ENCODE peak calls at places on chromosome 5, in seven cellular contexts. One of them, this sample, is unnamed.

GRCh38 chr5:58924306-58924705 is 341.4 kb downstream of the RAB3C start:
- DNase-seq in A549: no peak
- DNase-seq in astrocyte of the cerebellum: no peak
- DNase-seq in AG04450: no peak
- DNase-seq in left ventricle myocardium inferior: no peak
- DNase-seq in ovary: no peak
- DNase-seq in WERI-Rb-1: no peak
- DNase-seq in this sample: no peak

GRCh38 chr5:38541174-38541724 is 15.2 kb downstream of the LIFR start:
- DNase-seq in AG04450: no peak
- DNase-seq in left ventricle myocardium inferior: no peak
- DNase-seq in ovary: no peak
- DNase-seq in A549: no peak
- DNase-seq in astrocyte of the cerebellum: no peak
- DNase-seq in WERI-Rb-1: no peak
- DNase-seq in this sample: no peak

GRCh38 chr5:127061956-127062355 is 11.3 kb downstream of the C5orf63 start:
- DNase-seq in A549: no peak
- DNase-seq in left ventricle myocardium inferior: no peak
- DNase-seq in ovary: no peak
- DNase-seq in astrocyte of the cerebellum: no peak
- DNase-seq in WERI-Rb-1: no peak
- DNase-seq in AG04450: no peak
- DNase-seq in this sample: no peak

GRCh38 chr5:142179776-142180387 is 71.3 kb downstream of the NDFIP1 start:
- DNase-seq in WERI-Rb-1: no peak
- DNase-seq in AG04450: no peak
- DNase-seq in A549: no peak
- DNase-seq in left ventricle myocardium inferior: no peak
- DNase-seq in ovary: no peak
- DNase-seq in astrocyte of the cerebellum: no peak
- DNase-seq in this sample: no peak

GRCh38 chr5:125227333-125228075 is 481.1 kb upstream of the ZNF608 start:
- DNase-seq in ovary: no peak
- DNase-seq in left ventricle myocardium inferior: no peak
- DNase-seq in WERI-Rb-1: peak; percentile 49
- DNase-seq in A549: peak; percentile 1
- DNase-seq in AG04450: no peak
- DNase-seq in astrocyte of the cerebellum: no peak
- DNase-seq in this sample: no peak

GRCh38 chr5:74357827-74358226 is 282.7 kb downstream of the ENC1 start:
- DNase-seq in A549: no peak
- DNase-seq in ovary: no peak
- DNase-seq in left ventricle myocardium inferior: no peak
- DNase-seq in WERI-Rb-1: peak; percentile 79
- DNase-seq in astrocyte of the cerebellum: no peak
- DNase-seq in AG04450: no peak
- DNase-seq in this sample: peak; percentile 43

GRCh38 chr5:71932131-71932635 is 175.1 kb upstream of the MAP1B start:
- DNase-seq in AG04450: no peak
- DNase-seq in left ventricle myocardium inferior: no peak
- DNase-seq in astrocyte of the cerebellum: no peak
- DNase-seq in ovary: no peak
- DNase-seq in A549: peak; percentile 55
- DNase-seq in WERI-Rb-1: no peak
- DNase-seq in this sample: no peak

GRCh38 chr5:937151-937924 is 44.7 kb downstream of the TRIP13 start:
- DNase-seq in AG04450: no peak
- DNase-seq in WERI-Rb-1: no peak
- DNase-seq in A549: no peak
- DNase-seq in ovary: no peak
- DNase-seq in astrocyte of the cerebellum: no peak
- DNase-seq in left ventricle myocardium inferior: no peak
- DNase-seq in this sample: no peak

GRCh38 chr5:1005904-1006655 is 2.5 kb upstream of the NKD2 start:
- DNase-seq in AG04450: no peak
- DNase-seq in astrocyte of the cerebellum: no peak
- DNase-seq in WERI-Rb-1: peak; percentile 8
- DNase-seq in ovary: peak; percentile 7
- DNase-seq in A549: no peak
- DNase-seq in left ventricle myocardium inferior: peak; percentile 12
- DNase-seq in this sample: no peak

GRCh38 chr5:15598294-15598902 is 98.4 kb downstream of the FBXL7 start:
- DNase-seq in ovary: no peak
- DNase-seq in left ventricle myocardium inferior: no peak
- DNase-seq in AG04450: no peak
- DNase-seq in WERI-Rb-1: peak; percentile 45
- DNase-seq in A549: no peak
- DNase-seq in astrocyte of the cerebellum: no peak
- DNase-seq in this sample: no peak

GRCh38 chr5:43042176-43042625 is 2.1 kb upstream of the ANXA2R start:
- DNase-seq in AG04450: no peak
- DNase-seq in left ventricle myocardium inferior: peak; percentile 73
- DNase-seq in ovary: peak; percentile 60
- DNase-seq in WERI-Rb-1: peak; percentile 45
- DNase-seq in astrocyte of the cerebellum: no peak
- DNase-seq in A549: peak; percentile 35
- DNase-seq in this sample: no peak

GRCh38 chr5:115375922-115376321 is 79.5 kb upstream of the CCDC112 start:
- DNase-seq in AG04450: no peak
- DNase-seq in left ventricle myocardium inferior: no peak
- DNase-seq in A549: no peak
- DNase-seq in astrocyte of the cerebellum: no peak
- DNase-seq in WERI-Rb-1: no peak
- DNase-seq in ovary: no peak
- DNase-seq in this sample: no peak

GRCh38 chr5:76720988-76721569 is 5.2 kb downstream of the F2R start:
- DNase-seq in A549: no peak
- DNase-seq in WERI-Rb-1: no peak
- DNase-seq in left ventricle myocardium inferior: no peak
- DNase-seq in ovary: no peak
- DNase-seq in astrocyte of the cerebellum: no peak
- DNase-seq in AG04450: no peak
- DNase-seq in this sample: no peak

GRCh38 chr5:60196382-60197113 is 303.0 kb upstream of the PDE4D start:
- DNase-seq in WERI-Rb-1: no peak
- DNase-seq in A549: peak; percentile 69
- DNase-seq in AG04450: peak; percentile 16
- DNase-seq in ovary: no peak
- DNase-seq in left ventricle myocardium inferior: no peak
- DNase-seq in astrocyte of the cerebellum: peak; percentile 88
- DNase-seq in this sample: peak; percentile 94

GRCh38 chr5:141960018-141960417 is 2.0 kb upstream of the PCDH12 start:
- DNase-seq in left ventricle myocardium inferior: no peak
- DNase-seq in AG04450: no peak
- DNase-seq in WERI-Rb-1: peak; percentile 59
- DNase-seq in A549: no peak
- DNase-seq in ovary: no peak
- DNase-seq in astrocyte of the cerebellum: no peak
- DNase-seq in this sample: no peak

GRCh38 chr5:135399838-135400542 is 959 bp upstream of the MACROH2A1 start:
- DNase-seq in astrocyte of the cerebellum: no peak
- DNase-seq in WERI-Rb-1: no peak
- DNase-seq in A549: no peak
- DNase-seq in left ventricle myocardium inferior: no peak
- DNase-seq in ovary: no peak
- DNase-seq in AG04450: no peak
- DNase-seq in this sample: no peak

GRCh38 chr5:73792687-73793320 is 166.8 kb downstream of the ARHGEF28 start:
- DNase-seq in WERI-Rb-1: peak; percentile 70
- DNase-seq in ovary: peak; percentile 65
- DNase-seq in A549: peak; percentile 43
- DNase-seq in astrocyte of the cerebellum: peak; percentile 71
- DNase-seq in left ventricle myocardium inferior: peak; percentile 61
- DNase-seq in AG04450: no peak
- DNase-seq in this sample: peak; percentile 71

GRCh38 chr5:54743997-54744788 is 226.6 kb downstream of the SNX18 start:
- DNase-seq in A549: no peak
- DNase-seq in left ventricle myocardium inferior: no peak
- DNase-seq in astrocyte of the cerebellum: peak; percentile 96
- DNase-seq in ovary: peak; percentile 33
- DNase-seq in WERI-Rb-1: no peak
- DNase-seq in AG04450: peak; percentile 96
- DNase-seq in this sample: peak; percentile 97

GRCh38 chr5:54743581-54743980 is 226.0 kb downstream of the SNX18 start:
- DNase-seq in A549: no peak
- DNase-seq in WERI-Rb-1: no peak
- DNase-seq in AG04450: no peak
- DNase-seq in left ventricle myocardium inferior: no peak
- DNase-seq in ovary: no peak
- DNase-seq in astrocyte of the cerebellum: no peak
- DNase-seq in this sample: no peak

GRCh38 chr5:54741711-54742110 is 224.2 kb downstream of the SNX18 start:
- DNase-seq in ovary: no peak
- DNase-seq in left ventricle myocardium inferior: no peak
- DNase-seq in WERI-Rb-1: no peak
- DNase-seq in AG04450: no peak
- DNase-seq in astrocyte of the cerebellum: no peak
- DNase-seq in A549: no peak
- DNase-seq in this sample: no peak

GRCh38 chr5:54740141-54740540 is 222.6 kb downstream of the SNX18 start:
- DNase-seq in left ventricle myocardium inferior: no peak
- DNase-seq in astrocyte of the cerebellum: no peak
- DNase-seq in ovary: no peak
- DNase-seq in WERI-Rb-1: no peak
- DNase-seq in AG04450: no peak
- DNase-seq in A549: no peak
- DNase-seq in this sample: no peak

GRCh38 chr5:54742417-54742889 is 224.9 kb downstream of the SNX18 start:
- DNase-seq in left ventricle myocardium inferior: no peak
- DNase-seq in WERI-Rb-1: no peak
- DNase-seq in astrocyte of the cerebellum: no peak
- DNase-seq in ovary: no peak
- DNase-seq in AG04450: no peak
- DNase-seq in A549: peak; percentile 19
- DNase-seq in this sample: no peak
- TF ChIP-seq CTCF in left ventricle myocardium inferior: peak; percentile 38
- TF ChIP-seq CTCF in WERI-Rb-1: no peak
- TF ChIP-seq CTCF in astrocyte of the cerebellum: peak; percentile 34
- TF ChIP-seq CTCF in ovary: no peak
- TF ChIP-seq CTCF in AG04450: peak; percentile 34
- TF ChIP-seq CTCF in A549: no peak
- TF ChIP-seq CTCF in this sample: no peak

DNA sequence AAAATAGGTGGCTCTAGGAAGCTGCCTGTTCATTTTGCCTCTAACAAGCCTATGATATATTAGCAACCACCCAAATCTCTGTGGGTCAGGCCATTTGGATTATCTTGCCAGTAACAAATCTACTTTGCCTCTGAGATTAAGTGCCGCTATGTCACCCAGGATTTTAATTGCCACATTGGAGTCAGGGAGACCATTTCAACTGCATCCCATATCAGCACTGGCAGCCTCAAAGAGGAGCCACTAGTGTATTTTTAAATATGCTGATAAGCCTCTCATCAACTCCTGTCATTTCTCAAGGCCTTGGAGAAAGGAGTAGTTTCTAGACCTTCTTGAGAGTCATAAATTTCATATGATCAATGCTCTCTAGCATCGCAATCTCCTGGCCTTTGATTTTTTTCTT is 12.1 kb upstream of the ADAMTS19 start:
- DNase-seq in AG04450: no peak
- DNase-seq in astrocyte of the cerebellum: no peak
- DNase-seq in ovary: no peak
- DNase-seq in A549: no peak
- DNase-seq in WERI-Rb-1: no peak
- DNase-seq in left ventricle myocardium inferior: no peak
- DNase-seq in this sample: no peak
- H3K4me3 ChIP-seq in AG04450: no peak overlapping the region
- H3K4me3 ChIP-seq in astrocyte of the cerebellum: no peak overlapping the region
- H3K4me3 ChIP-seq in ovary: no peak overlapping the region
- H3K4me3 ChIP-seq in A549: no peak overlapping the region
- H3K4me3 ChIP-seq in WERI-Rb-1: no peak overlapping the region
- H3K4me3 ChIP-seq in left ventricle myocardium inferior: no peak overlapping the region
- H3K4me3 ChIP-seq in this sample: no peak overlapping the region

GRCh38 chr5:147782053-147783028 is at the start of gene JAKMIP2:
- DNase-seq in WERI-Rb-1: peak; percentile 96
- DNase-seq in A549: no peak
- DNase-seq in AG04450: no peak
- DNase-seq in astrocyte of the cerebellum: peak; percentile 85
- DNase-seq in left ventricle myocardium inferior: peak; percentile 65
- DNase-seq in ovary: peak; percentile 15
- DNase-seq in this sample: peak; percentile 14
- TF ChIP-seq CTCF in WERI-Rb-1: peak; percentile 13
- TF ChIP-seq CTCF in A549: no peak
- TF ChIP-seq CTCF in AG04450: no peak
- TF ChIP-seq CTCF in astrocyte of the cerebellum: no peak
- TF ChIP-seq CTCF in left ventricle myocardium inferior: no peak
- TF ChIP-seq CTCF in ovary: no peak
- TF ChIP-seq CTCF in this sample: no peak

GRCh38 chr5:172776235-172776594 is 5.2 kb upstream of the DUSP1 start:
- DNase-seq in ovary: no peak
- DNase-seq in WERI-Rb-1: no peak
- DNase-seq in astrocyte of the cerebellum: no peak
- DNase-seq in AG04450: no peak
- DNase-seq in A549: no peak
- DNase-seq in left ventricle myocardium inferior: no peak
- DNase-seq in this sample: no peak

GRCh38 chr5:172779968-172780350 is 9.0 kb upstream of the DUSP1 start:
- DNase-seq in WERI-Rb-1: no peak
- DNase-seq in astrocyte of the cerebellum: no peak
- DNase-seq in AG04450: no peak
- DNase-seq in left ventricle myocardium inferior: no peak
- DNase-seq in A549: no peak
- DNase-seq in ovary: no peak
- DNase-seq in this sample: no peak

GRCh38 chr5:172775326-172776234 is 4.6 kb upstream of the DUSP1 start:
- DNase-seq in astrocyte of the cerebellum: no peak
- DNase-seq in ovary: no peak
- DNase-seq in left ventricle myocardium inferior: peak; percentile 60
- DNase-seq in WERI-Rb-1: no peak
- DNase-seq in A549: no peak
- DNase-seq in AG04450: no peak
- DNase-seq in this sample: no peak

GRCh38 chr5:172778223-172778814 is 7.3 kb upstream of the DUSP1 start:
- DNase-seq in A549: no peak
- DNase-seq in WERI-Rb-1: peak; percentile 27
- DNase-seq in ovary: no peak
- DNase-seq in left ventricle myocardium inferior: no peak
- DNase-seq in AG04450: no peak
- DNase-seq in astrocyte of the cerebellum: no peak
- DNase-seq in this sample: no peak

GRCh38 chr5:172777381-172778222 is 6.6 kb upstream of the DUSP1 start:
- DNase-seq in ovary: peak; percentile 68
- DNase-seq in astrocyte of the cerebellum: no peak
- DNase-seq in A549: peak; percentile 88
- DNase-seq in left ventricle myocardium inferior: peak; percentile 85
- DNase-seq in AG04450: no peak
- DNase-seq in WERI-Rb-1: no peak
- DNase-seq in this sample: no peak
- H3K4me3 ChIP-seq in ovary: no peak overlapping the region
- H3K4me3 ChIP-seq in astrocyte of the cerebellum: no peak overlapping the region
- H3K4me3 ChIP-seq in A549: peak overlapping the region; percentile 16
- H3K4me3 ChIP-seq in left ventricle myocardium inferior: no peak overlapping the region
- H3K4me3 ChIP-seq in AG04450: peak overlapping the region; percentile 22
- H3K4me3 ChIP-seq in WERI-Rb-1: no peak overlapping the region
- H3K4me3 ChIP-seq in this sample: no peak overlapping the region

This sample was measured in HFF-Myc.